ENCODE peak calls at places on chromosome 1, in four cellular contexts. O is stimulated activated CD4-positive, alpha-beta T cell treated with anti-CD3 and anti-CD28 coated beads, TNF-alpha, amount 100 ng/mL, for 4 hours; K is AG04450; S is aorta. V is an unnamed sample.

GRCh38 chr1:36258960-36259344 is 34.7 kb downstream of the THRAP3 start:
- DNase-seq in O (no peak), K (no peak), S (no peak), V (no peak)

GRCh38 chr1:175287377-175287776 is 94.8 kb upstream of the KIAA0040 start:
- DNase-seq in O (no peak), K (no peak), S (no peak), V (no peak)

GRCh38 chr1:20494609-20495311 is 8.8 kb upstream of the CAMK2N1 start:
- DNase-seq in O (no peak), K (peak), S (no peak), V (no peak)

GRCh38 chr1:3775498-3776230 is 3.1 kb downstream of the SMIM1 start:
- DNase-seq in O (peak), K (peak), S (peak), V (peak)

GRCh38 chr1:223363856-223364684 is at the start of gene SUSD4:
- DNase-seq in O (peak), K (no peak), S (no peak), V (peak)

GRCh38 chr1:36175137-36176095 is 19.5 kb downstream of the MAP7D1 start:
- DNase-seq in O (no peak), K (no peak), S (no peak), V (no peak)

GRCh38 chr1:145884675-145885074 is 991 bp downstream of the ANKRD35 start:
- DNase-seq in O (no peak), K (no peak), S (no peak), V (no peak)

GRCh38 chr1:156463874-156464273 is 36.7 kb downstream of the MEF2D start:
- DNase-seq in O (no peak), K (no peak), S (no peak), V (no peak)

GRCh38 chr1:8397511-8397910 is 79.6 kb downstream of the SLC45A1 start:
- DNase-seq in O (no peak), K (no peak), S (no peak), V (no peak)

GRCh38 chr1:97806336-97806735 is 114.5 kb downstream of the DPYD start:
- DNase-seq in O (no peak), K (no peak), S (no peak), V (no peak)

GRCh38 chr1:226681652-226682493 is 57.2 kb downstream of the ITPKB start:
- DNase-seq in O (no peak), K (no peak), S (no peak), V (no peak)

GRCh38 chr1:178578541-178578940 is 65.6 kb downstream of the TEX35 start:
- DNase-seq in O (no peak), K (no peak), S (no peak), V (no peak)

GRCh38 chr1:160397651-160398050 is 2.7 kb upstream of the VANGL2 start:
- DNase-seq in O (no peak), K (no peak), S (no peak), V (no peak)